ENCODE peak calls at places on chromosomes 16 and 17, in six cellular contexts. One of them, this sample, is unnamed.

GRCh38 chr17:81040791-81041337 is 5.9 kb downstream of the BAIAP2 start:
- DNase-seq in nephron progenitor cell: no peak
- DNase-seq in tibial nerve: no peak
- DNase-seq in AG04450: no peak
- DNase-seq in IMR-90: no peak
- DNase-seq in GM12865: peak
- DNase-seq in this sample: peak

GRCh38 chr17:40779181-40779909 is 3.0 kb downstream of the KRT27 start:
- DNase-seq in GM12865: no peak
- DNase-seq in AG04450: no peak
- DNase-seq in tibial nerve: no peak
- DNase-seq in nephron progenitor cell: no peak
- DNase-seq in IMR-90: no peak
- DNase-seq in this sample: no peak

GRCh38 chr16:35506018-35506897 is 2046.8 kb downstream of the TP53TG3F start:
- DNase-seq in tibial nerve: no peak
- DNase-seq in IMR-90: no peak
- DNase-seq in GM12865: no peak
- DNase-seq in AG04450: no peak
- DNase-seq in nephron progenitor cell: no peak
- DNase-seq in this sample: no peak

GRCh38 chr17:51164911-51165679 is 1.1 kb upstream of the NME2 start:
- DNase-seq in IMR-90: no peak
- DNase-seq in GM12865: no peak
- DNase-seq in nephron progenitor cell: peak
- DNase-seq in AG04450: no peak
- DNase-seq in tibial nerve: no peak
- DNase-seq in this sample: no peak

GRCh38 chr16:8931864-8932263 is 31.8 kb downstream of the USP7 start:
- DNase-seq in GM12865: peak
- DNase-seq in nephron progenitor cell: peak
- DNase-seq in tibial nerve: no peak
- DNase-seq in IMR-90: peak
- DNase-seq in AG04450: peak
- DNase-seq in this sample: peak

GRCh38 chr17:73643012-73643845 is 1.0 kb downstream of the SDK2 start:
- DNase-seq in GM12865: no peak
- DNase-seq in AG04450: no peak
- DNase-seq in tibial nerve: no peak
- DNase-seq in IMR-90: no peak
- DNase-seq in nephron progenitor cell: peak
- DNase-seq in this sample: no peak

GRCh38 chr17:40522250-40522960 is 21.0 kb upstream of the TNS4 start:
- DNase-seq in GM12865: no peak
- DNase-seq in nephron progenitor cell: no peak
- DNase-seq in AG04450: no peak
- DNase-seq in IMR-90: peak
- DNase-seq in tibial nerve: no peak
- DNase-seq in this sample: no peak

GRCh38 chr17:77560417-77560816 is 398.1 kb upstream of the TNRC6C start:
- DNase-seq in IMR-90: no peak
- DNase-seq in GM12865: no peak
- DNase-seq in nephron progenitor cell: no peak
- DNase-seq in AG04450: no peak
- DNase-seq in tibial nerve: no peak
- DNase-seq in this sample: no peak

GRCh38 chr16:67431077-67431804 is at the start of gene HSD11B2:
- DNase-seq in AG04450: no peak
- DNase-seq in tibial nerve: no peak
- DNase-seq in GM12865: no peak
- DNase-seq in IMR-90: peak
- DNase-seq in nephron progenitor cell: peak
- DNase-seq in this sample: peak

DNA sequence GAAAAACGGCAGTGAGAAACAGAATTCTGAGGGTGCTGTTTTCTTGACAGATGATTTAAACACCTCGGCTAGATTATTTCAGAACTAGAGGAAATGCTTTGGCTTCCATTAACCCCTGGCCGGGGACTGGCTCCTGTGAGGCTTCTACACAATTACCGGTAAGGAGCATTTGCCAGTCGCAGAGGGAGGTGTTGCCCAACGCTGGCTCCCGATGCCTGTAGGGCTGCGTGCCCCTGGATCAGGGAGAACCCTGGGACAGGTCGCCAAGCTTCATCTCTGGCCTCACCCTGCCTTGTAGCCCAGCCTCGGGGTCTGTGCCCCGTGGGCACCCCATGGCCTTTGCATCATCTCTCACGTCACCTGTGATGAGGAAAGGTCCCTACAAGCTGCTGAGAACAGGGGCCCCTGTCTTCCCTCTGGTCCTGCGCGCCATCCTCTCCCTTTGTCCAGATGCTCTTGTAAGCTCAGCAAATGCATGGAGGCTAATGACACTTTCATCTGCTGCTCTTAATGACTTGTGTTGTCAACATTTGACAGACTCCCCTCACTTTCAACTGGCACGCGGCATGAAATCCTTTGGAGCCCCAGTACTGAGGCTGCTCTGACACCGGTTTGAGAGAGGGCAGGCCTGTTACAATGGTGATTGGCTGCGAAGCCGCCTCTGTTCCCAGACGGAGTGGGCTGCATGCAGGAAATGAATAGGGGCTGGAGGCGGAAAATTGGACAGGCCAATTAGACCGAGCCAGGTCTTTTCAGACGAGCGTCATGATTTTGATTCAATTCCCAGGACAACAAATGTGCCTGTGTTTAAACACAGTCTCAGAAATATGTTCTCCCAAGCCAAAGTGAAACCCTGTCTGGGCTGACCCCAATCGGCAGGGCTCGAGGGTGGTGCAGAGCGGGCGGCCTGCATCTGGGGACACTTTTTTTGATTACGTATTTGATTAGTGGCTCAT is 85.5 kb upstream of the DOC2B start:
- DNase-seq in nephron progenitor cell: no peak
- DNase-seq in IMR-90: no peak
- DNase-seq in GM12865: no peak
- DNase-seq in AG04450: no peak
- DNase-seq in tibial nerve: no peak
- DNase-seq in this sample: no peak
- TF ChIP-seq CTCF in nephron progenitor cell: no peak
- TF ChIP-seq CTCF in IMR-90: no peak
- TF ChIP-seq CTCF in GM12865: no peak
- TF ChIP-seq CTCF in AG04450: no peak
- TF ChIP-seq CTCF in tibial nerve: no peak
- TF ChIP-seq CTCF in this sample: no peak

GRCh38 chr17:36706437-36706731 is 105.0 kb downstream of the MRM1 start:
- DNase-seq in tibial nerve: no peak
- DNase-seq in IMR-90: no peak
- DNase-seq in nephron progenitor cell: no peak
- DNase-seq in AG04450: no peak
- DNase-seq in GM12865: no peak
- DNase-seq in this sample: no peak
- TF ChIP-seq CTCF in tibial nerve: no peak
- TF ChIP-seq CTCF in IMR-90: no peak
- TF ChIP-seq CTCF in nephron progenitor cell: no peak
- TF ChIP-seq CTCF in AG04450: no peak
- TF ChIP-seq CTCF in GM12865: no peak
- TF ChIP-seq CTCF in this sample: peak

GRCh38 chr16:81695431-81695890 is 83.6 kb upstream of the PLCG2 start:
- DNase-seq in tibial nerve: no peak
- DNase-seq in nephron progenitor cell: no peak
- DNase-seq in AG04450: no peak
- DNase-seq in IMR-90: peak
- DNase-seq in GM12865: no peak
- DNase-seq in this sample: no peak
- TF ChIP-seq CTCF in tibial nerve: no peak
- TF ChIP-seq CTCF in nephron progenitor cell: no peak
- TF ChIP-seq CTCF in AG04450: no peak
- TF ChIP-seq CTCF in IMR-90: no peak
- TF ChIP-seq CTCF in GM12865: no peak
- TF ChIP-seq CTCF in this sample: no peak

GRCh38 chr16:47110939-47111338 is 32.8 kb downstream of the NETO2 start:
- DNase-seq in tibial nerve: no peak
- DNase-seq in GM12865: no peak
- DNase-seq in AG04450: no peak
- DNase-seq in nephron progenitor cell: no peak
- DNase-seq in IMR-90: no peak
- DNase-seq in this sample: no peak

GRCh38 chr16:47109361-47109760 is 34.4 kb downstream of the NETO2 start:
- DNase-seq in nephron progenitor cell: no peak
- DNase-seq in IMR-90: no peak
- DNase-seq in AG04450: no peak
- DNase-seq in tibial nerve: no peak
- DNase-seq in GM12865: no peak
- DNase-seq in this sample: no peak

DNA sequence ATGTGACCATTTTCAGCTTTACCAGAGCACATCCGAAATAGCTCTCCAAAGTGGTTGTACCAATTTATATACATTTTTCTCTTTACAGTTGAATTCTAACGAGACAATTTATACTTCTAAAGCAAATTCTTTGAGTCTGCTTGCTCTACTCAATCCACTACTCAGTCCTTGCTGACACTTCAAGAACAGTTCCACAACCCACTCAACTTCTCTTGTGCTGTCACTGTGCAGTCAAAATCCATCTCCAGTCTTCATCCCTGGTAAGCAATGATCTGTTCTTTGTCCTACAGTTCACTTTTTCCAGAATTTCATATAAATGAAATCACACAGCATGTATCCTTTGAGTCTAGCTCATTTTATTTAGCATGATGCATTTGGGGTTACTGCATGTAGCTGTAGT is 30.6 kb downstream of the NETO2 start:
- DNase-seq in nephron progenitor cell: no peak
- DNase-seq in GM12865: no peak
- DNase-seq in IMR-90: no peak
- DNase-seq in tibial nerve: no peak
- DNase-seq in AG04450: no peak
- DNase-seq in this sample: no peak
- TF ChIP-seq CTCF in nephron progenitor cell: no peak
- TF ChIP-seq CTCF in GM12865: no peak
- TF ChIP-seq CTCF in IMR-90: no peak
- TF ChIP-seq CTCF in tibial nerve: no peak
- TF ChIP-seq CTCF in AG04450: no peak
- TF ChIP-seq CTCF in this sample: no peak

DNA sequence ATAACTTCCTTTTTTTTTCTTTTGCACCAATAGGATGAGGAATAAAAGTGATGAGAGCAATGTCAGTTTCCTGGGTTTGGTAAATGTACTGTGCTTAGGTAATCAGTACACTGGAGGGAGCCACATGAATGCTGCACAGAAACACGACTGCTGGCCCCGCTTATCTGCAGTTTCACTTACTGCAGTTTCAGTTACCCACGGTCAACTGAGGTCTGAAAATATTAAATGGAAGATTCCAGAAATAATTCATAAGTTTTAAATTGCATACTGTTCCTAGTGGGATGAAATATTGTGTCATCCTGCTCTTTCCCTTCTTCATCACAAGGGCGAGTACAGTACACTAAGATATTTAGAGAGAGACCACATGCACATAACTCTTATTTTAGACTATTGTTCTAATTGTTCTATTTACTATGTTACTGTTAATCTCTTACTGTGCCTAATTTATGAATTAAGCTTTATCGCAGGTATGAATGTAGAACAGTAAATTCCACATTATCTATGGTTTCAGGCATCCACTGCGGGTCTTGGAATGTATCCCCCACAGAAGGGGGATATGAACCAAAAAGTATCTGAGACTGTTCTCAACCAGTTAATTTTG is 6.4 kb upstream of the LGALS3BP start:
- DNase-seq in nephron progenitor cell: no peak
- DNase-seq in IMR-90: peak
- DNase-seq in GM12865: peak
- DNase-seq in tibial nerve: no peak
- DNase-seq in AG04450: no peak
- DNase-seq in this sample: peak
- TF ChIP-seq CTCF in nephron progenitor cell: no peak
- TF ChIP-seq CTCF in IMR-90: no peak
- TF ChIP-seq CTCF in GM12865: no peak
- TF ChIP-seq CTCF in tibial nerve: peak
- TF ChIP-seq CTCF in AG04450: peak
- TF ChIP-seq CTCF in this sample: peak

DNA sequence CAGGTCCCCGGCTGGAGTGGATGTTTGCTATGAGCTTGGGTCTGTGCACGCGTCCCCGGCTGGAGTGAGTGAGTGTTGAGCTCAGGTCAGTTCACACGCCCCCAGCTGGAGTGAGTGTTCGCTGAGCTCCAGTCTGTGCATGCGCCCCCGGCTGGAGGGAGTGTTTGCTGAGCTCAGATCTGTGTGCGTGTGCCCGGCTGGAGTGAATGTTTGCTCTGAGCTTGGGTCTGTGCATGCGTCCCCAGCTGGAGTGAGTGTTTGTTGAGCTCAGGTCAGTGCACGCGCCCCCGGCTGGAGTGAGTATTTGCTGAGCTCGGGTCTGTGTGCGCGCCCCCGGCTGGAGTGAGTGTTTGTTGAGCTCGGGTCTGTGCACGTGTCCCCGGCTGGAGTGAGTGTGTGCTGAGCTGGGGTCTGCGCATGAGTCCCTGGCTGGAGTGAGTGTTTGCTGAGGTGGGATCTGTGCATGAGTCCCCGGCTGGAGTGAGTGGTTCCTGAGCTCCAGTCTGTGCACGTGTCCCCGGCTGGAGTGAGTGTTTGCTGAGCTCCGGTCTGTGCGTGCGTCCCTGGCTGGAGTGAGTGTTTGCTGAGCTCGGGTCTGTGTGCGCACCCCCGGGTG is 284.2 kb downstream of the SNX29 start:
- DNase-seq in GM12865: no peak
- DNase-seq in AG04450: peak
- DNase-seq in nephron progenitor cell: peak
- DNase-seq in IMR-90: peak
- DNase-seq in tibial nerve: no peak
- DNase-seq in this sample: no peak
- TF ChIP-seq CTCF in GM12865: no peak
- TF ChIP-seq CTCF in AG04450: peak
- TF ChIP-seq CTCF in nephron progenitor cell: no peak
- TF ChIP-seq CTCF in IMR-90: peak
- TF ChIP-seq CTCF in tibial nerve: no peak
- TF ChIP-seq CTCF in this sample: no peak